ENCODE peak calls at places on chromosomes 16 and 17, in ten cellular contexts. One of them, this sample, is unnamed.

GRCh38 chr16:64238576-64238975 is 883.3 kb downstream of the CDH11 start:
- DNase-seq in esophagus muscularis mucosa: no peak
- DNase-seq in stomach: no peak
- DNase-seq in Karpas-422: no peak
- DNase-seq in A549: no peak
- DNase-seq in psoas muscle: no peak
- DNase-seq in sigmoid colon: no peak
- DNase-seq in CD4-positive, alpha-beta memory T cell: no peak
- DNase-seq in transverse colon: no peak
- DNase-seq in heart right ventricle: no peak
- DNase-seq in this sample: no peak

GRCh38 chr16:72493681-72494415 is 321.9 kb upstream of the PMFBP1 start:
- DNase-seq in esophagus muscularis mucosa: no peak
- DNase-seq in stomach: no peak
- DNase-seq in Karpas-422: no peak
- DNase-seq in A549: no peak
- DNase-seq in psoas muscle: no peak
- DNase-seq in sigmoid colon: no peak
- DNase-seq in CD4-positive, alpha-beta memory T cell: no peak
- DNase-seq in transverse colon: no peak
- DNase-seq in heart right ventricle: no peak
- DNase-seq in this sample: no peak

GRCh38 chr17:83149761-83150251 is 70.4 kb downstream of the METRNL start:
- DNase-seq in esophagus muscularis mucosa: peak
- DNase-seq in stomach: no peak
- DNase-seq in Karpas-422: no peak
- DNase-seq in A549: no peak
- DNase-seq in psoas muscle: no peak
- DNase-seq in sigmoid colon: peak
- DNase-seq in CD4-positive, alpha-beta memory T cell: no peak
- DNase-seq in transverse colon: no peak
- DNase-seq in heart right ventricle: no peak
- DNase-seq in this sample: no peak

GRCh38 chr17:1755252-1755992 is 6.4 kb upstream of the SERPINF1 start:
- DNase-seq in esophagus muscularis mucosa: no peak
- DNase-seq in stomach: no peak
- DNase-seq in Karpas-422: no peak
- DNase-seq in A549: no peak
- DNase-seq in psoas muscle: no peak
- DNase-seq in sigmoid colon: no peak
- DNase-seq in CD4-positive, alpha-beta memory T cell: no peak
- DNase-seq in transverse colon: no peak
- DNase-seq in heart right ventricle: no peak
- DNase-seq in this sample: no peak

GRCh38 chr16:86881118-86881510 is 302.8 kb downstream of the FOXL1 start:
- DNase-seq in esophagus muscularis mucosa: no peak
- DNase-seq in stomach: no peak
- DNase-seq in Karpas-422: no peak
- DNase-seq in A549: no peak
- DNase-seq in psoas muscle: no peak
- DNase-seq in sigmoid colon: no peak
- DNase-seq in CD4-positive, alpha-beta memory T cell: no peak
- DNase-seq in transverse colon: no peak
- DNase-seq in heart right ventricle: no peak
- DNase-seq in this sample: no peak

GRCh38 chr16:10663146-10663545 is 31.6 kb downstream of the TEKT5 start:
- DNase-seq in esophagus muscularis mucosa: no peak
- DNase-seq in stomach: no peak
- DNase-seq in Karpas-422: no peak
- DNase-seq in A549: no peak
- DNase-seq in psoas muscle: no peak
- DNase-seq in sigmoid colon: no peak
- DNase-seq in CD4-positive, alpha-beta memory T cell: no peak
- DNase-seq in transverse colon: no peak
- DNase-seq in heart right ventricle: no peak
- DNase-seq in this sample: no peak

GRCh38 chr17:71251936-71252335 is 868.9 kb upstream of the SOX9 start:
- DNase-seq in esophagus muscularis mucosa: no peak
- DNase-seq in stomach: no peak
- DNase-seq in Karpas-422: no peak
- DNase-seq in A549: no peak
- DNase-seq in psoas muscle: no peak
- DNase-seq in sigmoid colon: no peak
- DNase-seq in CD4-positive, alpha-beta memory T cell: no peak
- DNase-seq in transverse colon: no peak
- DNase-seq in heart right ventricle: no peak
- DNase-seq in this sample: no peak

GRCh38 chr17:78575899-78576298 is 1.3 kb downstream of the DNAH17 start:
- DNase-seq in esophagus muscularis mucosa: no peak
- DNase-seq in stomach: no peak
- DNase-seq in Karpas-422: no peak
- DNase-seq in A549: no peak
- DNase-seq in psoas muscle: no peak
- DNase-seq in sigmoid colon: no peak
- DNase-seq in CD4-positive, alpha-beta memory T cell: no peak
- DNase-seq in transverse colon: no peak
- DNase-seq in heart right ventricle: no peak
- DNase-seq in this sample: no peak

GRCh38 chr17:36942031-36942599 is 4.8 kb downstream of the LHX1 start:
- DNase-seq in esophagus muscularis mucosa: no peak
- DNase-seq in stomach: no peak
- DNase-seq in Karpas-422: no peak
- DNase-seq in A549: no peak
- DNase-seq in psoas muscle: no peak
- DNase-seq in sigmoid colon: no peak
- DNase-seq in CD4-positive, alpha-beta memory T cell: no peak
- DNase-seq in transverse colon: no peak
- DNase-seq in heart right ventricle: no peak
- DNase-seq in this sample: no peak

GRCh38 chr16:28912558-28912957 is 12.5 kb downstream of the RABEP2 start:
- DNase-seq in esophagus muscularis mucosa: no peak
- DNase-seq in stomach: no peak
- DNase-seq in Karpas-422: no peak
- DNase-seq in A549: no peak
- DNase-seq in psoas muscle: no peak
- DNase-seq in sigmoid colon: no peak
- DNase-seq in CD4-positive, alpha-beta memory T cell: no peak
- DNase-seq in transverse colon: no peak
- DNase-seq in heart right ventricle: no peak
- DNase-seq in this sample: no peak

GRCh38 chr16:3791701-3792100 is 74.4 kb upstream of the TRAP1 start:
- DNase-seq in esophagus muscularis mucosa: no peak
- DNase-seq in stomach: no peak
- DNase-seq in Karpas-422: no peak
- DNase-seq in A549: no peak
- DNase-seq in psoas muscle: no peak
- DNase-seq in sigmoid colon: no peak
- DNase-seq in CD4-positive, alpha-beta memory T cell: no peak
- DNase-seq in transverse colon: no peak
- DNase-seq in heart right ventricle: no peak
- DNase-seq in this sample: no peak

GRCh38 chr17:75240394-75241142 is 20.8 kb downstream of the GGA3 start:
- DNase-seq in esophagus muscularis mucosa: no peak
- DNase-seq in stomach: no peak
- DNase-seq in Karpas-422: peak
- DNase-seq in A549: peak
- DNase-seq in psoas muscle: peak
- DNase-seq in sigmoid colon: no peak
- DNase-seq in CD4-positive, alpha-beta memory T cell: no peak
- DNase-seq in transverse colon: no peak
- DNase-seq in heart right ventricle: no peak
- DNase-seq in this sample: no peak

GRCh38 chr17:37147301-37147812 is 198.6 kb downstream of the AATF start:
- DNase-seq in esophagus muscularis mucosa: no peak
- DNase-seq in stomach: no peak
- DNase-seq in Karpas-422: peak
- DNase-seq in A549: peak
- DNase-seq in psoas muscle: no peak
- DNase-seq in sigmoid colon: no peak
- DNase-seq in CD4-positive, alpha-beta memory T cell: no peak
- DNase-seq in transverse colon: no peak
- DNase-seq in heart right ventricle: no peak
- DNase-seq in this sample: no peak

GRCh38 chr16:85308585-85309540 is 196.6 kb upstream of the CIBAR2 start:
- DNase-seq in esophagus muscularis mucosa: no peak
- DNase-seq in stomach: no peak
- DNase-seq in Karpas-422: no peak
- DNase-seq in A549: no peak
- DNase-seq in psoas muscle: no peak
- DNase-seq in sigmoid colon: no peak
- DNase-seq in CD4-positive, alpha-beta memory T cell: no peak
- DNase-seq in transverse colon: no peak
- DNase-seq in heart right ventricle: no peak
- DNase-seq in this sample: no peak

GRCh38 chr16:85304337-85304736 is 192.1 kb upstream of the CIBAR2 start:
- DNase-seq in esophagus muscularis mucosa: no peak
- DNase-seq in stomach: no peak
- DNase-seq in Karpas-422: no peak
- DNase-seq in A549: no peak
- DNase-seq in psoas muscle: no peak
- DNase-seq in sigmoid colon: no peak
- DNase-seq in CD4-positive, alpha-beta memory T cell: no peak
- DNase-seq in transverse colon: no peak
- DNase-seq in heart right ventricle: no peak
- DNase-seq in this sample: no peak

GRCh38 chr16:85306793-85307551 is 194.7 kb upstream of the CIBAR2 start:
- DNase-seq in esophagus muscularis mucosa: no peak
- DNase-seq in stomach: no peak
- DNase-seq in Karpas-422: no peak
- DNase-seq in A549: no peak
- DNase-seq in psoas muscle: no peak
- DNase-seq in sigmoid colon: no peak
- DNase-seq in CD4-positive, alpha-beta memory T cell: no peak
- DNase-seq in transverse colon: no peak
- DNase-seq in heart right ventricle: no peak
- DNase-seq in this sample: no peak

GRCh38 chr16:85307552-85308364 is 195.5 kb upstream of the CIBAR2 start:
- DNase-seq in esophagus muscularis mucosa: no peak
- DNase-seq in stomach: no peak
- DNase-seq in Karpas-422: no peak
- DNase-seq in A549: no peak
- DNase-seq in psoas muscle: no peak
- DNase-seq in sigmoid colon: no peak
- DNase-seq in CD4-positive, alpha-beta memory T cell: no peak
- DNase-seq in transverse colon: no peak
- DNase-seq in heart right ventricle: no peak
- DNase-seq in this sample: no peak

DNA sequence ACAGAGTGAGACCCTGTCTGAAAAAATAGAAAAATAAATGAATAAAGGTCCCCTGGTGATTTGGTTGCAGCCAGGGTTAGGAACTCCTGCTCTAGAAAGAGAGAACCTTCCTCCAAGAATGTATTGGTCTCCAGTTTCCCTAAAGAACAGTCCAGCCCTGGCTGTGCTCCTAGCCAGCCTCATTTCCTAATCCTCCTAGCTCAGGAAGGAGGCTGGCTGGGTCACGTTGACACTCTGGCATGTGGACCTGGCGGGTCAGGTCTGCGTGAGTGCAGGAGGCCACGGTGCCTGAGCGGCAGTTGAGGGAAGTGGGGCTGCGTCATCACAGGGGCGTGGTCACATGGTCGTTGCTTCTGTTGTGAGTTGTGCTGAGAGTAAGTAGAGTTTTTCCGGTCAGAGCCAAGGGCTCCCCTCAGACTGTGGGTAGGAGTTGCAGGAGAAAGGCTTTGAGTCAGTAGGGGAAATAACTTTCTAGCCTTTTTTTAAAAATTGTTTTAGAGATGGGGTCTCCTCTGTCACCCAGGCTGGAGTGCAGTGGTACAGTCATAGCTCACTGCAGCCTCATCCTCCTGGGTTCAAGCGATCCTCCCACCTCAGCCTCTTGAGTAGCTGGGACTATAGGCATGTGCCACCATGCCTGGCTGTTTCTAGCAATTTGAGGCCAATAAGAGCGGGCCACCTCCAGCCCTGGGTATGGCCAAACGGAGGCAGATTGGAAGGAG is 194.0 kb upstream of the CIBAR2 start:
- DNase-seq in esophagus muscularis mucosa: peak
- DNase-seq in stomach: peak
- DNase-seq in Karpas-422: peak
- DNase-seq in A549: peak
- DNase-seq in psoas muscle: peak
- DNase-seq in sigmoid colon: peak
- DNase-seq in CD4-positive, alpha-beta memory T cell: peak
- DNase-seq in transverse colon: peak
- DNase-seq in heart right ventricle: peak
- DNase-seq in this sample: peak
- H3K4me3 ChIP-seq in esophagus muscularis mucosa: no peak
- H3K4me3 ChIP-seq in stomach: no peak
- H3K4me3 ChIP-seq in Karpas-422: no peak
- H3K4me3 ChIP-seq in A549: no peak
- H3K4me3 ChIP-seq in psoas muscle: no peak
- H3K4me3 ChIP-seq in sigmoid colon: no peak
- H3K4me3 ChIP-seq in CD4-positive, alpha-beta memory T cell: no peak
- H3K4me3 ChIP-seq in transverse colon: no peak
- H3K4me3 ChIP-seq in heart right ventricle: no peak
- H3K4me3 ChIP-seq in this sample: no peak

DNA sequence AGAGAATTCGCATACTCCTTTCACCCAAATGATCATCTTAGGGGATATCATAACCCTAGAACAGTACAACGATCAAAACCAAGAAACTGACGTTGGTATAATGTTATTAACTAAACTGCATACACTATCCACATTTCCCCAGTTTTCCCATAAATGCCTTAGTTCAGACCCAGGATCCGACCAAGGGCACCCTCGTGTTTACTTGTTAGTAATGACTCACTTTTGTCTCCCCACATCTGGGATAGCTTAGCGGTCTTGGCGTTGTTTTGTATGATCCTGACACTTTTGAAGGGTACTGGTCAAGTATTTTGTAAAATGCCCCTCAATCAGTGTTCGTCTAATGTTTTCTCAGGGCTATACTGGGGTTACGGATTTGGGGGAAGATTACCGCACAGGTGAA is 8.0 kb downstream of the HS3ST3A1 start:
- DNase-seq in esophagus muscularis mucosa: no peak
- DNase-seq in stomach: no peak
- DNase-seq in Karpas-422: no peak
- DNase-seq in A549: no peak
- DNase-seq in psoas muscle: no peak
- DNase-seq in sigmoid colon: no peak
- DNase-seq in CD4-positive, alpha-beta memory T cell: no peak
- DNase-seq in transverse colon: no peak
- DNase-seq in heart right ventricle: no peak
- DNase-seq in this sample: no peak
- H3K27ac ChIP-seq in esophagus muscularis mucosa: no peak
- H3K27ac ChIP-seq in stomach: no peak
- H3K27ac ChIP-seq in Karpas-422: no peak
- H3K27ac ChIP-seq in A549: no peak
- H3K27ac ChIP-seq in psoas muscle: no peak
- H3K27ac ChIP-seq in sigmoid colon: no peak
- H3K27ac ChIP-seq in CD4-positive, alpha-beta memory T cell: no peak
- H3K27ac ChIP-seq in transverse colon: no peak
- H3K27ac ChIP-seq in heart right ventricle: no peak
- H3K27ac ChIP-seq in this sample: no peak

GRCh38 chr16:23171234-23171948 is 11.2 kb upstream of the SCNN1G start:
- DNase-seq in esophagus muscularis mucosa: no peak
- DNase-seq in stomach: no peak
- DNase-seq in Karpas-422: no peak
- DNase-seq in A549: peak
- DNase-seq in psoas muscle: no peak
- DNase-seq in sigmoid colon: no peak
- DNase-seq in CD4-positive, alpha-beta memory T cell: no peak
- DNase-seq in transverse colon: no peak
- DNase-seq in heart right ventricle: no peak
- DNase-seq in this sample: no peak
- H3K4me3 ChIP-seq in esophagus muscularis mucosa: no peak
- H3K4me3 ChIP-seq in stomach: no peak
- H3K4me3 ChIP-seq in Karpas-422: no peak
- H3K4me3 ChIP-seq in A549: no peak
- H3K4me3 ChIP-seq in psoas muscle: no peak
- H3K4me3 ChIP-seq in sigmoid colon: no peak
- H3K4me3 ChIP-seq in CD4-positive, alpha-beta memory T cell: no peak
- H3K4me3 ChIP-seq in transverse colon: no peak
- H3K4me3 ChIP-seq in heart right ventricle: no peak
- H3K4me3 ChIP-seq in this sample: no peak

GRCh38 chr16:89318430-89318758 is 100.9 kb downstream of the ZNF778 start:
- DNase-seq in esophagus muscularis mucosa: no peak
- DNase-seq in stomach: no peak
- DNase-seq in Karpas-422: no peak
- DNase-seq in A549: no peak
- DNase-seq in psoas muscle: no peak
- DNase-seq in sigmoid colon: no peak
- DNase-seq in CD4-positive, alpha-beta memory T cell: no peak
- DNase-seq in transverse colon: no peak
- DNase-seq in heart right ventricle: no peak
- DNase-seq in this sample: no peak
- H3K27ac ChIP-seq in esophagus muscularis mucosa: no peak
- H3K27ac ChIP-seq in stomach: no peak
- H3K27ac ChIP-seq in Karpas-422: no peak
- H3K27ac ChIP-seq in A549: peak
- H3K27ac ChIP-seq in psoas muscle: no peak
- H3K27ac ChIP-seq in sigmoid colon: no peak
- H3K27ac ChIP-seq in CD4-positive, alpha-beta memory T cell: no peak
- H3K27ac ChIP-seq in transverse colon: no peak
- H3K27ac ChIP-seq in heart right ventricle: no peak
- H3K27ac ChIP-seq in this sample: no peak